ENCODE peak calls at places on chromosomes 6 and 20, in four cellular contexts. One of them, this sample, is unnamed.

GRCh38 chr20:22584630-22584921 is 204 bp upstream of the FOXA2 start:
- DNase-seq in T follicular helper cell: no peak
- DNase-seq in iris pigment epithelial cell: no peak
- DNase-seq in pons: no peak
- DNase-seq in this sample: no peak

GRCh38 chr6:16688984-16689636 is 72.2 kb downstream of the ATXN1 start:
- DNase-seq in iris pigment epithelial cell: peak; percentile 90
- DNase-seq in T follicular helper cell: no peak
- DNase-seq in pons: no peak
- DNase-seq in this sample: no peak

GRCh38 chr6:152151930-152152329 is 344.4 kb downstream of the ESR1 start:
- DNase-seq in T follicular helper cell: no peak
- DNase-seq in iris pigment epithelial cell: no peak
- DNase-seq in pons: no peak
- DNase-seq in this sample: no peak

GRCh38 chr20:25015986-25016385 is 23.4 kb upstream of the APMAP start:
- DNase-seq in iris pigment epithelial cell: no peak
- DNase-seq in T follicular helper cell: no peak
- DNase-seq in pons: no peak
- DNase-seq in this sample: no peak

GRCh38 chr6:33343953-33344611 is 26.5 kb upstream of the ZBTB22 start:
- DNase-seq in pons: no peak
- DNase-seq in T follicular helper cell: peak; percentile 61
- DNase-seq in iris pigment epithelial cell: no peak
- DNase-seq in this sample: no peak

GRCh38 chr20:36856691-36857635 is 19.0 kb upstream of the TLDC2 start:
- DNase-seq in pons: no peak
- DNase-seq in iris pigment epithelial cell: peak; percentile 63
- DNase-seq in T follicular helper cell: peak; percentile 7
- DNase-seq in this sample: no peak

GRCh38 chr20:51570755-51571469 is 28.4 kb upstream of the NFATC2 start:
- DNase-seq in iris pigment epithelial cell: no peak
- DNase-seq in T follicular helper cell: no peak
- DNase-seq in pons: no peak
- DNase-seq in this sample: no peak

GRCh38 chr6:39421383-39422225 is 99.1 kb upstream of the KCNK16 start:
- DNase-seq in pons: no peak
- DNase-seq in T follicular helper cell: no peak
- DNase-seq in iris pigment epithelial cell: no peak
- DNase-seq in this sample: no peak

GRCh38 chr6:42279966-42280629 is 62.4 kb upstream of the MRPS10 start:
- DNase-seq in T follicular helper cell: no peak
- DNase-seq in iris pigment epithelial cell: peak; percentile 42
- DNase-seq in pons: no peak
- DNase-seq in this sample: no peak

GRCh38 chr6:140956567-140957306 is 1176.0 kb upstream of the GJE1 start:
- DNase-seq in iris pigment epithelial cell: peak; percentile 37
- DNase-seq in pons: peak; percentile 17
- DNase-seq in T follicular helper cell: no peak
- DNase-seq in this sample: no peak

GRCh38 chr20:33773412-33774089 is 37.6 kb upstream of the CHMP4B start:
- DNase-seq in pons: no peak
- DNase-seq in T follicular helper cell: no peak
- DNase-seq in iris pigment epithelial cell: no peak
- DNase-seq in this sample: no peak

GRCh38 chr20:8076505-8077498 is 55.3 kb upstream of the PLCB1 start:
- DNase-seq in T follicular helper cell: no peak
- DNase-seq in iris pigment epithelial cell: peak; percentile 61
- DNase-seq in pons: no peak
- DNase-seq in this sample: no peak

GRCh38 chr6:131116755-131117360 is 18.4 kb upstream of the AKAP7 start:
- DNase-seq in pons: peak; percentile 75
- DNase-seq in T follicular helper cell: no peak
- DNase-seq in iris pigment epithelial cell: peak; percentile 67
- DNase-seq in this sample: no peak

GRCh38 chr6:113970808-113971676 is at the start of gene HDAC2:
- DNase-seq in iris pigment epithelial cell: peak; percentile 70
- DNase-seq in pons: peak; percentile 74
- DNase-seq in T follicular helper cell: peak; percentile 72
- DNase-seq in this sample: peak; percentile 70

GRCh38 chr20:49245921-49246740 is 26.9 kb downstream of the DDX27 start:
- DNase-seq in T follicular helper cell: no peak
- DNase-seq in pons: peak; percentile 81
- DNase-seq in iris pigment epithelial cell: peak; percentile 60
- DNase-seq in this sample: no peak

GRCh38 chr20:36408219-36408618 is 102.1 kb downstream of the DLGAP4 start:
- DNase-seq in pons: no peak
- DNase-seq in T follicular helper cell: no peak
- DNase-seq in iris pigment epithelial cell: peak; percentile 15
- DNase-seq in this sample: no peak

GRCh38 chr6:159083146-159083545 is 38.4 kb upstream of the TAGAP start:
- DNase-seq in pons: no peak
- DNase-seq in iris pigment epithelial cell: no peak
- DNase-seq in T follicular helper cell: no peak
- DNase-seq in this sample: no peak

GRCh38 chr6:87172292-87172691 is 16.9 kb downstream of the ZNF292 start:
- DNase-seq in pons: no peak
- DNase-seq in iris pigment epithelial cell: no peak
- DNase-seq in T follicular helper cell: no peak
- DNase-seq in this sample: no peak

GRCh38 chr20:50196248-50196647 is 5.6 kb downstream of the CEBPB start:
- DNase-seq in pons: no peak
- DNase-seq in T follicular helper cell: no peak
- DNase-seq in iris pigment epithelial cell: no peak
- DNase-seq in this sample: no peak

GRCh38 chr6:130961148-130961547 is 101.9 kb downstream of the EPB41L2 start:
- DNase-seq in iris pigment epithelial cell: no peak
- DNase-seq in pons: no peak
- DNase-seq in T follicular helper cell: no peak
- DNase-seq in this sample: no peak

GRCh38 chr6:80227545-80227944 is 121.1 kb downstream of the BCKDHB start:
- DNase-seq in T follicular helper cell: no peak
- DNase-seq in pons: no peak
- DNase-seq in iris pigment epithelial cell: no peak
- DNase-seq in this sample: no peak

GRCh38 chr6:43428112-43428570 is 800 bp downstream of the ABCC10 start:
- DNase-seq in T follicular helper cell: no peak
- DNase-seq in pons: no peak
- DNase-seq in iris pigment epithelial cell: no peak
- DNase-seq in this sample: no peak

GRCh38 chr20:54651252-54651651 is 175.9 kb downstream of the DOK5 start:
- DNase-seq in iris pigment epithelial cell: no peak
- DNase-seq in pons: no peak
- DNase-seq in T follicular helper cell: no peak
- DNase-seq in this sample: no peak

GRCh38 chr20:37276494-37277252 is 12.8 kb upstream of the MANBAL start:
- DNase-seq in T follicular helper cell: no peak
- DNase-seq in pons: peak; percentile 57
- DNase-seq in iris pigment epithelial cell: peak; percentile 95
- DNase-seq in this sample: no peak

GRCh38 chr6:112372213-112372806 is 25.2 kb downstream of the RFPL4B start:
- DNase-seq in iris pigment epithelial cell: peak; percentile 54
- DNase-seq in pons: peak; percentile 37
- DNase-seq in T follicular helper cell: no peak
- DNase-seq in this sample: no peak

GRCh38 chr6:33781105-33781975 is 7.6 kb downstream of the LEMD2 start:
- DNase-seq in pons: no peak
- DNase-seq in iris pigment epithelial cell: peak; percentile 59
- DNase-seq in T follicular helper cell: no peak
- DNase-seq in this sample: no peak

GRCh38 chr6:100453701-100454521 is 10.8 kb downstream of the SIM1 start:
- DNase-seq in T follicular helper cell: no peak
- DNase-seq in pons: no peak
- DNase-seq in iris pigment epithelial cell: no peak
- DNase-seq in this sample: no peak

GRCh38 chr6:167092672-167093339 is 30.1 kb upstream of the CCR6 start:
- DNase-seq in pons: no peak
- DNase-seq in iris pigment epithelial cell: no peak
- DNase-seq in T follicular helper cell: no peak
- DNase-seq in this sample: no peak

GRCh38 chr6:53119772-53120409 is 28.8 kb downstream of the GCM1 start:
- DNase-seq in T follicular helper cell: no peak
- DNase-seq in pons: no peak
- DNase-seq in iris pigment epithelial cell: peak; percentile 74
- DNase-seq in this sample: no peak

GRCh38 chr20:942611-943010 is 26.5 kb upstream of the ANGPT4 start:
- DNase-seq in T follicular helper cell: no peak
- DNase-seq in pons: no peak
- DNase-seq in iris pigment epithelial cell: no peak
- DNase-seq in this sample: no peak

GRCh38 chr6:38784506-38785235 is 69.6 kb downstream of the DNAH8 start:
- DNase-seq in T follicular helper cell: no peak
- DNase-seq in pons: no peak
- DNase-seq in iris pigment epithelial cell: peak; percentile 54
- DNase-seq in this sample: no peak